ENCODE peak calls at places on chromosomes 12 and 14, in eight cellular contexts. One of them, this sample, is unnamed.

GRCh38 chr12:131007031-131007793 is 53.5 kb downstream of the ADGRD1 start:
- DNase-seq in MM.1S: no peak
- DNase-seq in neural progenitor cell: peak; percentile 21
- DNase-seq in prostate gland: peak; percentile 21
- DNase-seq in aorta: no peak
- DNase-seq in HAP-1: no peak
- DNase-seq in transverse colon: peak; percentile 33
- DNase-seq in lung: no peak
- DNase-seq in this sample: no peak

GRCh38 chr12:123115409-123116111 is 35.3 kb downstream of the PITPNM2 start:
- DNase-seq in MM.1S: no peak
- DNase-seq in prostate gland: no peak
- DNase-seq in aorta: peak; percentile 79
- DNase-seq in HAP-1: peak; percentile 47
- DNase-seq in neural progenitor cell: no peak
- DNase-seq in lung: no peak
- DNase-seq in transverse colon: peak; percentile 39
- DNase-seq in this sample: no peak

GRCh38 chr12:124381454-124382207 is 86.7 kb downstream of the RFLNA start:
- DNase-seq in MM.1S: no peak
- DNase-seq in prostate gland: peak; percentile 72
- DNase-seq in aorta: peak; percentile 96
- DNase-seq in transverse colon: peak; percentile 90
- DNase-seq in HAP-1: no peak
- DNase-seq in neural progenitor cell: no peak
- DNase-seq in lung: peak; percentile 90
- DNase-seq in this sample: peak; percentile 89

GRCh38 chr12:123232472-123232806 is 502 bp downstream of the MPHOSPH9 start:
- DNase-seq in prostate gland: peak; percentile 20
- DNase-seq in MM.1S: no peak
- DNase-seq in aorta: no peak
- DNase-seq in transverse colon: no peak
- DNase-seq in HAP-1: no peak
- DNase-seq in neural progenitor cell: no peak
- DNase-seq in lung: no peak
- DNase-seq in this sample: no peak

GRCh38 chr12:13135336-13136178 is 32.1 kb upstream of the GSG1 start:
- DNase-seq in prostate gland: peak; percentile 96
- DNase-seq in aorta: peak; percentile 60
- DNase-seq in transverse colon: no peak
- DNase-seq in HAP-1: peak; percentile 25
- DNase-seq in MM.1S: no peak
- DNase-seq in neural progenitor cell: no peak
- DNase-seq in lung: peak; percentile 93
- DNase-seq in this sample: no peak

GRCh38 chr12:127282786-127283565 is 984.0 kb upstream of the TMEM132C start:
- DNase-seq in aorta: no peak
- DNase-seq in transverse colon: no peak
- DNase-seq in lung: no peak
- DNase-seq in MM.1S: no peak
- DNase-seq in prostate gland: no peak
- DNase-seq in HAP-1: no peak
- DNase-seq in neural progenitor cell: no peak
- DNase-seq in this sample: no peak

GRCh38 chr12:93722757-93723567 is 45.8 kb downstream of the CRADD start:
- DNase-seq in HAP-1: no peak
- DNase-seq in prostate gland: no peak
- DNase-seq in neural progenitor cell: no peak
- DNase-seq in MM.1S: no peak
- DNase-seq in transverse colon: no peak
- DNase-seq in lung: no peak
- DNase-seq in aorta: no peak
- DNase-seq in this sample: no peak

GRCh38 chr12:76137611-76138010 is 53.1 kb upstream of the NAP1L1 start:
- DNase-seq in HAP-1: no peak
- DNase-seq in MM.1S: no peak
- DNase-seq in neural progenitor cell: no peak
- DNase-seq in prostate gland: no peak
- DNase-seq in lung: no peak
- DNase-seq in aorta: no peak
- DNase-seq in transverse colon: no peak
- DNase-seq in this sample: no peak

GRCh38 chr12:64782181-64782580 is 23.0 kb upstream of the GNS start:
- DNase-seq in transverse colon: no peak
- DNase-seq in neural progenitor cell: no peak
- DNase-seq in aorta: no peak
- DNase-seq in prostate gland: no peak
- DNase-seq in MM.1S: no peak
- DNase-seq in lung: no peak
- DNase-seq in HAP-1: no peak
- DNase-seq in this sample: peak; percentile 18

GRCh38 chr14:53285806-53286205 is 132.7 kb upstream of the DDHD1 start:
- DNase-seq in prostate gland: no peak
- DNase-seq in aorta: no peak
- DNase-seq in neural progenitor cell: no peak
- DNase-seq in transverse colon: no peak
- DNase-seq in HAP-1: peak; percentile 11
- DNase-seq in lung: no peak
- DNase-seq in MM.1S: no peak
- DNase-seq in this sample: no peak

GRCh38 chr12:95259368-95259767 is 41.8 kb downstream of the VEZT start:
- DNase-seq in transverse colon: no peak
- DNase-seq in prostate gland: peak; percentile 62
- DNase-seq in HAP-1: no peak
- DNase-seq in lung: no peak
- DNase-seq in MM.1S: no peak
- DNase-seq in aorta: no peak
- DNase-seq in neural progenitor cell: no peak
- DNase-seq in this sample: peak; percentile 20

GRCh38 chr14:103713304-103714062 is 1.8 kb downstream of the XRCC3 start:
- DNase-seq in prostate gland: no peak
- DNase-seq in HAP-1: no peak
- DNase-seq in neural progenitor cell: no peak
- DNase-seq in transverse colon: no peak
- DNase-seq in aorta: no peak
- DNase-seq in MM.1S: no peak
- DNase-seq in lung: no peak
- DNase-seq in this sample: no peak
- H3K4me1 ChIP-seq in prostate gland: peaks cover 40% of the 10 kb centered on the region
- H3K4me1 ChIP-seq in HAP-1: peaks cover 7% of the 10 kb centered on the region
- H3K4me1 ChIP-seq in neural progenitor cell: peaks cover 27% of the 10 kb centered on the region
- H3K4me1 ChIP-seq in transverse colon: peaks cover 30% of the 10 kb centered on the region
- H3K4me1 ChIP-seq in aorta: no peaks in the 10 kb centered on the region
- H3K4me1 ChIP-seq in MM.1S: no peaks in the 10 kb centered on the region
- H3K4me1 ChIP-seq in lung: peaks cover 31% of the 10 kb centered on the region
- H3K4me1 ChIP-seq in this sample: peaks cover 19% of the 10 kb centered on the region

DNA sequence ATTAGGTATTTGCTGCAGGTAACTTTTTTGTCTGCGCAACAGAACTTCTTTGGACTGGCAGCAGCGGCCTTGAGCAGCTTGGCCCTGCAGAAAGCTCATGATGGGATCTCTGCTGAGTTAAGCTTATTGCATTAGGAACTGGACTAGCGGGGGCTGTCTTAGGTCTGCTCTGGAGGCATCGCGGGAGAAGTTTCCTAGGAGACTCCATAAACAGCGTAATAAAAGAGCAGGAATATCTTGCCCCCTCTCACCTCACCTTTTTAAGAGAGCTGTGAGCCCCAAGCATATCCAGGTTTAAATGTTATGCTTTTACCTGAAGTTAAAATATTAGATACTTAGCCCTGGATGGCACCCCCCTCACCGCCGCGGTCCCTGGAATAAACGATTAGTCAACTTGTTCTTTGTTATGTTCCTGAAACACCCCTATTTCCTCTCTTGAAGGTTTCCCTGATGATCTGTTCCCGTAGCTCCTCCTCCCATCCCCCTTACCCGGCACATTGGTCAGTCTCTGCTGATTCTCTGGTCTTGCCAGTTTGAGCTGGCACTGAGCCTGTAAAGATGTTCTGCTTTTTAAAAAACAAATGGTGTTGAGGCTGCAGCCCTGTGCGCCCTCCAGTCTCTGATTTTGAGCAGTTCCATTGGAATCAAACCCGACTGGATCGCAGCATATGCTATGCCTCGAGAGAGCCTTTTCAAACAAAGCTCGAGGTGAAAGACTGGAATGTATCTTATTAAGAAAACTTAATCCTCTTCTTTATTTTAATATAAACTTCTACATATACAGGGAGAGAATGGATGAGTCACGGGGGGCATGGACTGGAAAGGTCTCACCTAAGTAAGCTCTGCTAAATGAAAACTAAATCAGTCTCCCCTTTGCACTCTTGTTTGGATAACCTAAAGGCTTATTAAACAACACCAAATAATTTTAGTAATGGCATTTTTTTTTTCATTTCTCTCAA is 1.9 kb downstream of the MLXIP start:
- DNase-seq in transverse colon: peak; percentile 75
- DNase-seq in HAP-1: peak; percentile 49
- DNase-seq in aorta: peak; percentile 86
- DNase-seq in MM.1S: peak; percentile 6
- DNase-seq in prostate gland: peak; percentile 60
- DNase-seq in lung: peak; percentile 76
- DNase-seq in neural progenitor cell: peak; percentile 40
- DNase-seq in this sample: no peak
- H3K4me1 ChIP-seq in transverse colon: peaks cover 25% of the 10 kb centered on the region
- H3K4me1 ChIP-seq in HAP-1: peaks cover 19% of the 10 kb centered on the region
- H3K4me1 ChIP-seq in aorta: no peaks in the 10 kb centered on the region
- H3K4me1 ChIP-seq in MM.1S: peaks cover 12% of the 10 kb centered on the region
- H3K4me1 ChIP-seq in prostate gland: no peaks in the 10 kb centered on the region
- H3K4me1 ChIP-seq in lung: peaks cover 21% of the 10 kb centered on the region
- H3K4me1 ChIP-seq in neural progenitor cell: peaks cover 19% of the 10 kb centered on the region
- H3K4me1 ChIP-seq in this sample: peaks cover 3% of the 10 kb centered on the region

GRCh38 chr12:57236925-57237652 is 7.6 kb downstream of the SHMT2 start:
- DNase-seq in prostate gland: no peak
- DNase-seq in lung: no peak
- DNase-seq in neural progenitor cell: no peak
- DNase-seq in transverse colon: no peak
- DNase-seq in aorta: peak; percentile 73
- DNase-seq in MM.1S: no peak
- DNase-seq in HAP-1: peak; percentile 45
- DNase-seq in this sample: no peak
- H3K4me1 ChIP-seq in prostate gland: peaks cover 22% of the 10 kb centered on the region
- H3K4me1 ChIP-seq in lung: peaks cover 9% of the 10 kb centered on the region
- H3K4me1 ChIP-seq in neural progenitor cell: peaks cover 59% of the 10 kb centered on the region
- H3K4me1 ChIP-seq in transverse colon: peaks cover 26% of the 10 kb centered on the region
- H3K4me1 ChIP-seq in aorta: no peaks in the 10 kb centered on the region
- H3K4me1 ChIP-seq in MM.1S: peaks cover 25% of the 10 kb centered on the region
- H3K4me1 ChIP-seq in HAP-1: peaks cover 20% of the 10 kb centered on the region
- H3K4me1 ChIP-seq in this sample: peaks cover 3% of the 10 kb centered on the region

DNA sequence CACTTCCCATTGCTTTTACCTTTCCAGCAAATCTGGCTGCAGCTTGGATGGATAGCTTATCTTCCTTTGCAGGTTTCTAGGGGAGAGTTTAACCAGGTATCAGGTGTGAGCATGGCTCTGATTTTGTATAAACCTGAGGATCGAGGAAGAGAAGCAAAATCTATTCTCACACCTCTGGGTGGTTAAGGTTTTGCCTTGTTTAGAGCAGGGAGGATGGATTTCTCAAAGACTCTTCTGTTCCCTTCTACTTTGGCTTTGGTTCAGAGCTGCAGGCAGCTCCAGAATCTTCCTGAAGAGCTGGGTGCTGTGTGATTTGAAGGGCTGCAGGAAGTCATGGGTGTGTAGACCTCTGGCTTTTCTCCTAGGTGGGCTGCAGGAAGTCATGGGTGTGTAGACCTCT is 1.7 kb downstream of the JDP2 start:
- DNase-seq in HAP-1: no peak
- DNase-seq in MM.1S: no peak
- DNase-seq in transverse colon: no peak
- DNase-seq in aorta: no peak
- DNase-seq in neural progenitor cell: no peak
- DNase-seq in lung: no peak
- DNase-seq in prostate gland: no peak
- DNase-seq in this sample: no peak
- H3K4me1 ChIP-seq in HAP-1: peaks cover 24% of the 10 kb centered on the region
- H3K4me1 ChIP-seq in MM.1S: peaks cover 10% of the 10 kb centered on the region
- H3K4me1 ChIP-seq in transverse colon: peaks cover 40% of the 10 kb centered on the region
- H3K4me1 ChIP-seq in aorta: peaks cover 12% of the 10 kb centered on the region
- H3K4me1 ChIP-seq in neural progenitor cell: no peaks in the 10 kb centered on the region
- H3K4me1 ChIP-seq in lung: peaks cover 21% of the 10 kb centered on the region
- H3K4me1 ChIP-seq in prostate gland: peaks cover 9% of the 10 kb centered on the region
- H3K4me1 ChIP-seq in this sample: peaks cover 5% of the 10 kb centered on the region

DNA sequence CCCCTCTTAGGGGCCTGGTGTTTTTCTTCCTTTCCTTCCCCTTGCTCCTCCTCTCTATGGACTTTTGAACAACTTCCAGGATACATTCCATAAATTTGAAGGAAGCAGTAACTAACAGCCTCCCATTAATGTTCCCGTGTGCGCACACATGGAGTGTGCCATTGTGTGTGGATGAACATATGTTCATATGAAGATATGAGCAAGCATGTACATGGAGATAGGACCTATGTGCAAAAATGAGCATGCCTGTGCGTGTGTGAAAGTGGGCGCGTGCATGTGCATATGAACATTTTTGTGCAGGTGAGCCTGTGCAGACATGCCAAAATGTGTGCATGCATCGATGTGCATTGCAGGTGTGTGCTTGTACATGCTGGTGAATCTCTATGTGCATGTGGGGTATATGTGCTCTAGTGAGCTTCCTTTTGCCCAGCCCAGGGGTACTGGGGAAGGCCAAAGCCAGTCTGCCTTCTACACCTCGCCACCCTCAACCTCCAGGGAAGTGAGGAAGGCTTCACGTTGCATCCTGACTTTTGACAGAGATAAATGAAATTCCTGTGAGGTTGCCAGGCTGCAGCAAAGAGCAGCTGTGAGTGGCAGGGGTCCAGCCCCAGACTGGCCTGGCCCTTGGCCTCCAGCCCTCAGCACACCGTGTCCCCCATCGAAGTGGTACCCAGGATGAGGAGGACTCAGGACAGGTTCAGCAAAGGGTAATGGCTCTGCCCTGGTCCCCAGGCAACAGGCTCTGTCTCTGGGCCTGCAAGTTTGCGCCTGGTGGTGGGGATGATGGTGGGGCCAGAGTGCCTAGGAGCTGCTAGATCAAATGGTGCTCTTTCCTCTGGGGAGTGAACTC is 21.1 kb upstream of the PGF start:
- DNase-seq in prostate gland: no peak
- DNase-seq in MM.1S: no peak
- DNase-seq in aorta: no peak
- DNase-seq in transverse colon: no peak
- DNase-seq in neural progenitor cell: no peak
- DNase-seq in lung: no peak
- DNase-seq in HAP-1: no peak
- DNase-seq in this sample: no peak
- H3K4me1 ChIP-seq in prostate gland: no peaks in the 10 kb centered on the region
- H3K4me1 ChIP-seq in MM.1S: no peaks in the 10 kb centered on the region
- H3K4me1 ChIP-seq in aorta: no peaks in the 10 kb centered on the region
- H3K4me1 ChIP-seq in transverse colon: no peaks in the 10 kb centered on the region
- H3K4me1 ChIP-seq in neural progenitor cell: peaks cover 45% of the 10 kb centered on the region
- H3K4me1 ChIP-seq in lung: peaks cover 27% of the 10 kb centered on the region
- H3K4me1 ChIP-seq in HAP-1: no peaks in the 10 kb centered on the region
- H3K4me1 ChIP-seq in this sample: no peaks in the 10 kb centered on the region

This sample was measured in small intestine.